ENCODE peak calls at places on chromosomes 4 and X, in eight cellular contexts. One of them, this sample, is unnamed. For H4K20me1, the result is how much of the 10 kb centered on the place peaks cover.

GRCh38 chrX:134642394-134642793 is 15.9 kb downstream of the PLAC1 start:
- DNase-seq in fibroblast of lung: no peak
- DNase-seq in GM23248: no peak
- DNase-seq in neural progenitor cell: no peak
- DNase-seq in GM23338: no peak
- DNase-seq in mammary epithelial cell: no peak
- DNase-seq in OCI-LY7: no peak
- DNase-seq in DND-41: no peak
- DNase-seq in this sample: no peak

GRCh38 chrX:39905475-39905889 is 192.3 kb downstream of the BCOR start:
- DNase-seq in GM23338: no peak
- DNase-seq in GM23248: no peak
- DNase-seq in DND-41: no peak
- DNase-seq in neural progenitor cell: no peak
- DNase-seq in mammary epithelial cell: no peak
- DNase-seq in OCI-LY7: no peak
- DNase-seq in fibroblast of lung: peak
- DNase-seq in this sample: peak

GRCh38 chrX:109855501-109855900 is 122.4 kb upstream of the ACSL4 start:
- DNase-seq in mammary epithelial cell: no peak
- DNase-seq in GM23338: no peak
- DNase-seq in GM23248: no peak
- DNase-seq in DND-41: no peak
- DNase-seq in OCI-LY7: no peak
- DNase-seq in fibroblast of lung: no peak
- DNase-seq in neural progenitor cell: no peak
- DNase-seq in this sample: no peak

GRCh38 chrX:25005382-25006185 is 10.2 kb downstream of the ARX start:
- DNase-seq in fibroblast of lung: no peak
- DNase-seq in GM23338: no peak
- DNase-seq in mammary epithelial cell: no peak
- DNase-seq in DND-41: no peak
- DNase-seq in OCI-LY7: no peak
- DNase-seq in GM23248: peak
- DNase-seq in neural progenitor cell: peak
- DNase-seq in this sample: no peak

GRCh38 chr4:116636917-116637316 is 448.5 kb downstream of the TRAM1L1 start:
- DNase-seq in DND-41: no peak
- DNase-seq in mammary epithelial cell: no peak
- DNase-seq in OCI-LY7: peak
- DNase-seq in GM23338: no peak
- DNase-seq in fibroblast of lung: no peak
- DNase-seq in neural progenitor cell: no peak
- DNase-seq in GM23248: no peak
- DNase-seq in this sample: no peak

GRCh38 chr4:25890653-25891485 is 23.2 kb upstream of the SMIM20 start:
- DNase-seq in GM23248: no peak
- DNase-seq in GM23338: peak
- DNase-seq in fibroblast of lung: no peak
- DNase-seq in neural progenitor cell: peak
- DNase-seq in mammary epithelial cell: no peak
- DNase-seq in OCI-LY7: no peak
- DNase-seq in DND-41: no peak
- DNase-seq in this sample: no peak

GRCh38 chr4:143713556-143714289 is 13.2 kb upstream of the FREM3 start:
- DNase-seq in mammary epithelial cell: no peak
- DNase-seq in GM23338: peak
- DNase-seq in neural progenitor cell: no peak
- DNase-seq in GM23248: no peak
- DNase-seq in fibroblast of lung: peak
- DNase-seq in OCI-LY7: no peak
- DNase-seq in DND-41: no peak
- DNase-seq in this sample: no peak

GRCh38 chr4:89245459-89245858 is 62.1 kb downstream of the GPRIN3 start:
- DNase-seq in fibroblast of lung: no peak
- DNase-seq in OCI-LY7: no peak
- DNase-seq in mammary epithelial cell: no peak
- DNase-seq in neural progenitor cell: no peak
- DNase-seq in GM23248: no peak
- DNase-seq in GM23338: no peak
- DNase-seq in DND-41: no peak
- DNase-seq in this sample: no peak

GRCh38 chr4:8653326-8654000 is 60.9 kb downstream of the CPZ start:
- DNase-seq in GM23338: peak
- DNase-seq in mammary epithelial cell: no peak
- DNase-seq in neural progenitor cell: no peak
- DNase-seq in DND-41: no peak
- DNase-seq in fibroblast of lung: no peak
- DNase-seq in GM23248: no peak
- DNase-seq in OCI-LY7: no peak
- DNase-seq in this sample: no peak

GRCh38 chr4:4526401-4526800 is 15.4 kb downstream of the STX18 start:
- DNase-seq in mammary epithelial cell: no peak
- DNase-seq in GM23338: no peak
- DNase-seq in neural progenitor cell: no peak
- DNase-seq in GM23248: no peak
- DNase-seq in DND-41: no peak
- DNase-seq in OCI-LY7: no peak
- DNase-seq in fibroblast of lung: no peak
- DNase-seq in this sample: no peak
- H4K20me1 ChIP-seq in mammary epithelial cell: under half
- H4K20me1 ChIP-seq in GM23338: under half
- H4K20me1 ChIP-seq in neural progenitor cell: under half
- H4K20me1 ChIP-seq in GM23248: under half
- H4K20me1 ChIP-seq in DND-41: under half
- H4K20me1 ChIP-seq in OCI-LY7: under half
- H4K20me1 ChIP-seq in fibroblast of lung: under half
- H4K20me1 ChIP-seq in this sample: under half

DNA sequence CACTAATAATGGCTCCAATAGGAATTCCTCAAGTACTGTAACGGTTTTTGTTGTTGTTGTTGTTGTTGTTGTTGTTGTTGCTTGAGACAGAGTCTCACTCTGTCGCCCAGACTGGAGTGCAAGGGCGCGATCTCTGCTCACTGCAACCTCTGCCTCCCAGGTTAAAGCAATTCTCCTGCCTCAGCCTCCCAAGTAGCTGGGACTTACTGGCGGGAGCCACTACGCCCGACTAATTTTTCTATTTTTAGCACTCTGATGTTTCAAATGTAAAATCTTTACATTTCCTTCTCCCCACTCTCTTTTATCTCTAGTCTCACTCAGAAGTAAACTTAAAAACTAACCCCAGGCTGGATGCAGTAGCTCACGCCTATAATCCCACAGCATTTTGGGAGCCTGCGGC is 8.0 kb downstream of the ANKRD17 start:
- DNase-seq in GM23248: no peak
- DNase-seq in neural progenitor cell: no peak
- DNase-seq in fibroblast of lung: no peak
- DNase-seq in mammary epithelial cell: no peak
- DNase-seq in OCI-LY7: no peak
- DNase-seq in GM23338: no peak
- DNase-seq in DND-41: no peak
- DNase-seq in this sample: no peak
- H4K20me1 ChIP-seq in GM23248: under half
- H4K20me1 ChIP-seq in neural progenitor cell: half or more
- H4K20me1 ChIP-seq in fibroblast of lung: under half
- H4K20me1 ChIP-seq in mammary epithelial cell: under half
- H4K20me1 ChIP-seq in OCI-LY7: half or more
- H4K20me1 ChIP-seq in GM23338: under half
- H4K20me1 ChIP-seq in DND-41: half or more
- H4K20me1 ChIP-seq in this sample: under half

GRCh38 chr4:1978226-1978625 is 30.5 kb downstream of the NELFA start:
- DNase-seq in neural progenitor cell: no peak
- DNase-seq in OCI-LY7: no peak
- DNase-seq in GM23338: no peak
- DNase-seq in DND-41: no peak
- DNase-seq in mammary epithelial cell: no peak
- DNase-seq in fibroblast of lung: no peak
- DNase-seq in GM23248: no peak
- DNase-seq in this sample: no peak

GRCh38 chr4:1975880-1976279 is 32.9 kb downstream of the NELFA start:
- DNase-seq in neural progenitor cell: no peak
- DNase-seq in DND-41: no peak
- DNase-seq in OCI-LY7: no peak
- DNase-seq in mammary epithelial cell: no peak
- DNase-seq in GM23248: no peak
- DNase-seq in fibroblast of lung: no peak
- DNase-seq in GM23338: no peak
- DNase-seq in this sample: no peak

GRCh38 chr4:1974836-1975235 is 33.9 kb downstream of the NELFA start:
- DNase-seq in GM23248: no peak
- DNase-seq in GM23338: no peak
- DNase-seq in OCI-LY7: no peak
- DNase-seq in neural progenitor cell: no peak
- DNase-seq in fibroblast of lung: no peak
- DNase-seq in DND-41: no peak
- DNase-seq in mammary epithelial cell: no peak
- DNase-seq in this sample: no peak

GRCh38 chr4:1975391-1975801 is 33.4 kb downstream of the NELFA start:
- DNase-seq in GM23338: no peak
- DNase-seq in OCI-LY7: no peak
- DNase-seq in mammary epithelial cell: no peak
- DNase-seq in neural progenitor cell: no peak
- DNase-seq in fibroblast of lung: no peak
- DNase-seq in GM23248: no peak
- DNase-seq in DND-41: no peak
- DNase-seq in this sample: no peak

GRCh38 chr4:1976416-1977352 is 32.1 kb downstream of the NELFA start:
- DNase-seq in GM23248: no peak
- DNase-seq in mammary epithelial cell: no peak
- DNase-seq in neural progenitor cell: no peak
- DNase-seq in DND-41: no peak
- DNase-seq in OCI-LY7: no peak
- DNase-seq in GM23338: no peak
- DNase-seq in fibroblast of lung: no peak
- DNase-seq in this sample: no peak
- H4K20me1 ChIP-seq in GM23248: under half
- H4K20me1 ChIP-seq in mammary epithelial cell: under half
- H4K20me1 ChIP-seq in neural progenitor cell: under half
- H4K20me1 ChIP-seq in DND-41: half or more
- H4K20me1 ChIP-seq in OCI-LY7: under half
- H4K20me1 ChIP-seq in GM23338: under half
- H4K20me1 ChIP-seq in fibroblast of lung: under half
- H4K20me1 ChIP-seq in this sample: under half

GRCh38 chr4:41288254-41288653 is 31.5 kb downstream of the UCHL1 start:
- DNase-seq in fibroblast of lung: no peak
- DNase-seq in neural progenitor cell: no peak
- DNase-seq in OCI-LY7: no peak
- DNase-seq in mammary epithelial cell: no peak
- DNase-seq in GM23248: no peak
- DNase-seq in GM23338: peak
- DNase-seq in DND-41: no peak
- DNase-seq in this sample: no peak

GRCh38 chr4:41290486-41290885 is 33.8 kb downstream of the UCHL1 start:
- DNase-seq in neural progenitor cell: no peak
- DNase-seq in fibroblast of lung: no peak
- DNase-seq in mammary epithelial cell: no peak
- DNase-seq in GM23338: no peak
- DNase-seq in DND-41: no peak
- DNase-seq in OCI-LY7: no peak
- DNase-seq in GM23248: no peak
- DNase-seq in this sample: no peak

GRCh38 chr4:41285202-41285876 is 28.6 kb downstream of the UCHL1 start:
- DNase-seq in fibroblast of lung: peak
- DNase-seq in OCI-LY7: no peak
- DNase-seq in DND-41: no peak
- DNase-seq in mammary epithelial cell: no peak
- DNase-seq in GM23248: peak
- DNase-seq in neural progenitor cell: no peak
- DNase-seq in GM23338: no peak
- DNase-seq in this sample: no peak

GRCh38 chr4:41287852-41288251 is 31.1 kb downstream of the UCHL1 start:
- DNase-seq in fibroblast of lung: no peak
- DNase-seq in neural progenitor cell: no peak
- DNase-seq in OCI-LY7: no peak
- DNase-seq in DND-41: no peak
- DNase-seq in GM23248: peak
- DNase-seq in GM23338: no peak
- DNase-seq in mammary epithelial cell: no peak
- DNase-seq in this sample: no peak

DNA sequence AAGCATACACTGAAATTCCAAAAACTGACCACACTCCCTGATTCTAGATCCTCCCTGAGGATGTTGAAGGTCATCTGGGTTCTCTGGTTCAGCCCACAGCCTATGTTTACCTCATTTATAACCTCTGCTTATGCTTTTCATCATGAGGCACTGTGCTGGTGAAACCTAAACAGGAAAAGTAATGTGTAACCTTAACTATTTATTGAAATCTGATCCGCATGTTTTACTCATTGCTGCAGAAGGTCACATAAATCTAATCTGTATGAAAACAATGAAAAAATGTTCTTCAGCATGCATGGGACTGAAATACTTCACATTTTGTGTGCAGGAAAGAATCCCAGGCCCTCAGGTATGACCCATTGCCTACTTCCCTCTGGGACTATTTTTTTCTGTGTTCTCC is 30.3 kb downstream of the UCHL1 start:
- DNase-seq in neural progenitor cell: no peak
- DNase-seq in GM23248: no peak
- DNase-seq in GM23338: no peak
- DNase-seq in fibroblast of lung: peak
- DNase-seq in OCI-LY7: no peak
- DNase-seq in DND-41: no peak
- DNase-seq in mammary epithelial cell: no peak
- DNase-seq in this sample: no peak
- H4K20me1 ChIP-seq in neural progenitor cell: under half
- H4K20me1 ChIP-seq in GM23248: under half
- H4K20me1 ChIP-seq in GM23338: under half
- H4K20me1 ChIP-seq in fibroblast of lung: under half
- H4K20me1 ChIP-seq in OCI-LY7: under half
- H4K20me1 ChIP-seq in DND-41: under half
- H4K20me1 ChIP-seq in mammary epithelial cell: under half
- H4K20me1 ChIP-seq in this sample: under half

GRCh38 chr4:6990661-6991060 is 52.5 kb upstream of the TADA2B start:
- DNase-seq in GM23338: no peak
- DNase-seq in OCI-LY7: no peak
- DNase-seq in GM23248: no peak
- DNase-seq in fibroblast of lung: no peak
- DNase-seq in neural progenitor cell: no peak
- DNase-seq in mammary epithelial cell: no peak
- DNase-seq in DND-41: no peak
- DNase-seq in this sample: no peak
- H4K20me1 ChIP-seq in GM23338: under half
- H4K20me1 ChIP-seq in OCI-LY7: under half
- H4K20me1 ChIP-seq in GM23248: under half
- H4K20me1 ChIP-seq in fibroblast of lung: under half
- H4K20me1 ChIP-seq in neural progenitor cell: half or more
- H4K20me1 ChIP-seq in mammary epithelial cell: under half
- H4K20me1 ChIP-seq in DND-41: under half
- H4K20me1 ChIP-seq in this sample: under half

GRCh38 chr4:1837069-1837468 is 18.9 kb downstream of the LETM1 start:
- DNase-seq in OCI-LY7: no peak
- DNase-seq in mammary epithelial cell: no peak
- DNase-seq in GM23248: no peak
- DNase-seq in neural progenitor cell: no peak
- DNase-seq in GM23338: no peak
- DNase-seq in fibroblast of lung: no peak
- DNase-seq in DND-41: no peak
- DNase-seq in this sample: no peak
- H4K20me1 ChIP-seq in OCI-LY7: under half
- H4K20me1 ChIP-seq in mammary epithelial cell: under half
- H4K20me1 ChIP-seq in GM23248: under half
- H4K20me1 ChIP-seq in neural progenitor cell: under half
- H4K20me1 ChIP-seq in GM23338: under half
- H4K20me1 ChIP-seq in fibroblast of lung: under half
- H4K20me1 ChIP-seq in DND-41: under half
- H4K20me1 ChIP-seq in this sample: under half

This sample was measured in K562.